ENCODE peak calls at places on chromosomes 6 and 20, in ten cellular contexts. One of them, this sample, is unnamed. For H3K36me3 and H3K27me3, the result is how much of the 10 kb centered on the place peaks cover.

GRCh38 chr6:14881399-14881798 is 364.5 kb upstream of the JARID2 start:
- DNase-seq in left ventricle myocardium inferior: no peak
- DNase-seq in HepG2: no peak
- DNase-seq in adrenal gland: no peak
- DNase-seq in uterus: no peak
- DNase-seq in ovary: no peak
- DNase-seq in suprapubic skin: no peak
- DNase-seq in BE2C: no peak
- DNase-seq in tibial artery: no peak
- DNase-seq in heart right ventricle: no peak
- DNase-seq in this sample: no peak

GRCh38 chr6:135159531-135159930 is 21.6 kb upstream of the MYB start:
- DNase-seq in uterus: no peak
- DNase-seq in HepG2: no peak
- DNase-seq in tibial artery: no peak
- DNase-seq in adrenal gland: peak
- DNase-seq in ovary: no peak
- DNase-seq in heart right ventricle: no peak
- DNase-seq in left ventricle myocardium inferior: no peak
- DNase-seq in BE2C: no peak
- DNase-seq in suprapubic skin: no peak
- DNase-seq in this sample: no peak

GRCh38 chr20:25508083-25508770 is 77.1 kb downstream of the NINL start:
- DNase-seq in adrenal gland: peak
- DNase-seq in suprapubic skin: no peak
- DNase-seq in HepG2: peak
- DNase-seq in heart right ventricle: no peak
- DNase-seq in ovary: peak
- DNase-seq in uterus: no peak
- DNase-seq in BE2C: no peak
- DNase-seq in tibial artery: no peak
- DNase-seq in left ventricle myocardium inferior: no peak
- DNase-seq in this sample: no peak

GRCh38 chr6:148342146-148343027 is at the start of gene SASH1:
- DNase-seq in BE2C: peak
- DNase-seq in ovary: peak
- DNase-seq in HepG2: peak
- DNase-seq in uterus: peak
- DNase-seq in adrenal gland: peak
- DNase-seq in heart right ventricle: peak
- DNase-seq in left ventricle myocardium inferior: peak
- DNase-seq in tibial artery: peak
- DNase-seq in suprapubic skin: peak
- DNase-seq in this sample: peak

GRCh38 chr6:123777554-123777953 is 26.1 kb upstream of the NKAIN2 start:
- DNase-seq in suprapubic skin: no peak
- DNase-seq in adrenal gland: no peak
- DNase-seq in BE2C: no peak
- DNase-seq in HepG2: no peak
- DNase-seq in tibial artery: no peak
- DNase-seq in ovary: no peak
- DNase-seq in heart right ventricle: no peak
- DNase-seq in left ventricle myocardium inferior: no peak
- DNase-seq in uterus: no peak
- DNase-seq in this sample: no peak

GRCh38 chr6:90406957-90407356 is 110.3 kb upstream of the BACH2 start:
- DNase-seq in suprapubic skin: no peak
- DNase-seq in adrenal gland: no peak
- DNase-seq in left ventricle myocardium inferior: no peak
- DNase-seq in ovary: no peak
- DNase-seq in BE2C: no peak
- DNase-seq in HepG2: no peak
- DNase-seq in tibial artery: no peak
- DNase-seq in heart right ventricle: no peak
- DNase-seq in uterus: no peak
- DNase-seq in this sample: no peak

GRCh38 chr6:21496749-21497148 is 96.8 kb upstream of the SOX4 start:
- DNase-seq in suprapubic skin: no peak
- DNase-seq in left ventricle myocardium inferior: no peak
- DNase-seq in BE2C: no peak
- DNase-seq in heart right ventricle: no peak
- DNase-seq in adrenal gland: no peak
- DNase-seq in ovary: no peak
- DNase-seq in tibial artery: no peak
- DNase-seq in HepG2: no peak
- DNase-seq in uterus: no peak
- DNase-seq in this sample: no peak

GRCh38 chr20:37897008-37897548 is 5.8 kb upstream of the VSTM2L start:
- DNase-seq in BE2C: peak
- DNase-seq in left ventricle myocardium inferior: peak
- DNase-seq in uterus: no peak
- DNase-seq in suprapubic skin: no peak
- DNase-seq in adrenal gland: no peak
- DNase-seq in tibial artery: no peak
- DNase-seq in ovary: no peak
- DNase-seq in heart right ventricle: peak
- DNase-seq in HepG2: no peak
- DNase-seq in this sample: peak

GRCh38 chr6:118080547-118080946 is 173.5 kb downstream of the SLC35F1 start:
- DNase-seq in tibial artery: no peak
- DNase-seq in heart right ventricle: no peak
- DNase-seq in uterus: no peak
- DNase-seq in suprapubic skin: no peak
- DNase-seq in HepG2: no peak
- DNase-seq in ovary: no peak
- DNase-seq in left ventricle myocardium inferior: no peak
- DNase-seq in BE2C: no peak
- DNase-seq in adrenal gland: no peak
- DNase-seq in this sample: peak
- TF ChIP-seq CTCF in tibial artery: no peak
- TF ChIP-seq CTCF in heart right ventricle: peak
- TF ChIP-seq CTCF in uterus: no peak
- TF ChIP-seq CTCF in suprapubic skin: no peak
- TF ChIP-seq CTCF in HepG2: no peak
- TF ChIP-seq CTCF in ovary: no peak
- TF ChIP-seq CTCF in left ventricle myocardium inferior: peak
- TF ChIP-seq CTCF in BE2C: peak
- TF ChIP-seq CTCF in adrenal gland: no peak
- TF ChIP-seq CTCF in this sample: no peak

GRCh38 chr20:41169791-41170351 is 32.5 kb downstream of the PLCG1 start:
- DNase-seq in tibial artery: peak
- DNase-seq in uterus: peak
- DNase-seq in BE2C: no peak
- DNase-seq in suprapubic skin: peak
- DNase-seq in adrenal gland: no peak
- DNase-seq in HepG2: no peak
- DNase-seq in ovary: peak
- DNase-seq in left ventricle myocardium inferior: no peak
- DNase-seq in heart right ventricle: no peak
- DNase-seq in this sample: no peak

GRCh38 chr20:41167481-41168253 is 30.3 kb downstream of the PLCG1 start:
- DNase-seq in tibial artery: no peak
- DNase-seq in left ventricle myocardium inferior: no peak
- DNase-seq in heart right ventricle: no peak
- DNase-seq in suprapubic skin: no peak
- DNase-seq in BE2C: no peak
- DNase-seq in ovary: peak
- DNase-seq in uterus: no peak
- DNase-seq in HepG2: no peak
- DNase-seq in adrenal gland: no peak
- DNase-seq in this sample: peak

GRCh38 chr20:41167118-41167470 is 29.8 kb downstream of the PLCG1 start:
- DNase-seq in heart right ventricle: no peak
- DNase-seq in HepG2: no peak
- DNase-seq in adrenal gland: no peak
- DNase-seq in BE2C: no peak
- DNase-seq in uterus: no peak
- DNase-seq in ovary: peak
- DNase-seq in tibial artery: no peak
- DNase-seq in suprapubic skin: no peak
- DNase-seq in left ventricle myocardium inferior: no peak
- DNase-seq in this sample: no peak

GRCh38 chr20:41169184-41169690 is 31.9 kb downstream of the PLCG1 start:
- DNase-seq in adrenal gland: no peak
- DNase-seq in uterus: peak
- DNase-seq in left ventricle myocardium inferior: no peak
- DNase-seq in heart right ventricle: no peak
- DNase-seq in HepG2: no peak
- DNase-seq in suprapubic skin: no peak
- DNase-seq in BE2C: peak
- DNase-seq in tibial artery: peak
- DNase-seq in ovary: no peak
- DNase-seq in this sample: no peak

DNA sequence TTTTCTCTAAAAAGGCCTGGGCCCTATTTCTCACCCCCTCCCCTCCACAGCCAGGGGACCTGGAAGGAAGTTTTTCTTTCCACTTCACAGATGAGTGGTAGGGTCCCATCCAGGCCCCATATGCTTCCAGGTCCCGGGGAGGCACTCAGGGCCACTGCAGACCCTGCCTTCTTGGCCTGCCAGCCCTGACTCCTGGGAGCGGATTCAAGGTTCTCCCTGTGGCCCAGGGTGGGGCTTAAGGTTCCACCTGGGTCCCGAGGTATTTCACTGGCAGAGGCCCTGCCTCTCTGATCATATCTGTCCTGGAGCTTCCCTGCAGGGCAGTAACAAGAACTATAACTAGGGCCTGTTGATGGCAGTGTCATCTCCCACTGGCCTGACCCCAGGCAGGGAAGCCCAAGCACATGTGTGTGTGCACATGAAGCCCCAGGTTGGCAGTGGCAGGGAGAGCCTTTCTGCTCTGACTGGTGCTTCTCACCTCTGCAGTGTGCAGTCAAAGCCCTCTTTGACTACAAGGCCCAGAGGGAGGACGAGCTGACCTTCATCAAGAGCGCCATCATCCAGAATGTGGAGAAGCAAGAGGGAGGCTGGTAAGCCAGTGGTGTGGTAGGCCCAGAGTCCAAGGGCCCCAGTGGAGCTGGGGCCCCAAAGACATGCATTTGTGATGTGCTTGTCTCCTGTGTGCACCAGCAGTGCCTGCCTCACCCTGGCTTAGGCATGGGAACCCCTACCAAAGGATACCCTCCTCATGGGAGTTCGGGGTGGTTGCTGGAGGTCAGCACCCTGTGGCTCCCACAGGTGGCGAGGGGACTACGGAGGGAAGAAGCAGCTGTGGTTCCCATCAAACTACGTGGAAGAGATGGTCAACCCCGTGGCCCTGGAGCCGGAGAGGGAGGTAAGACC is 31.2 kb downstream of the PLCG1 start:
- DNase-seq in adrenal gland: no peak
- DNase-seq in suprapubic skin: peak
- DNase-seq in heart right ventricle: no peak
- DNase-seq in uterus: peak
- DNase-seq in HepG2: no peak
- DNase-seq in ovary: peak
- DNase-seq in BE2C: peak
- DNase-seq in tibial artery: peak
- DNase-seq in left ventricle myocardium inferior: no peak
- DNase-seq in this sample: peak
- H3K36me3 ChIP-seq in adrenal gland: half or more
- H3K36me3 ChIP-seq in suprapubic skin: half or more
- H3K36me3 ChIP-seq in heart right ventricle: half or more
- H3K36me3 ChIP-seq in uterus: under half
- H3K36me3 ChIP-seq in HepG2: half or more
- H3K36me3 ChIP-seq in ovary: under half
- H3K36me3 ChIP-seq in BE2C: half or more
- H3K36me3 ChIP-seq in tibial artery: half or more
- H3K36me3 ChIP-seq in left ventricle myocardium inferior: half or more
- H3K36me3 ChIP-seq in this sample: under half

GRCh38 chr20:54027704-54028103 is 42.7 kb downstream of the BCAS1 start:
- DNase-seq in tibial artery: no peak
- DNase-seq in uterus: no peak
- DNase-seq in HepG2: no peak
- DNase-seq in ovary: no peak
- DNase-seq in BE2C: no peak
- DNase-seq in heart right ventricle: no peak
- DNase-seq in left ventricle myocardium inferior: no peak
- DNase-seq in suprapubic skin: no peak
- DNase-seq in adrenal gland: no peak
- DNase-seq in this sample: no peak
- H3K27me3 ChIP-seq in tibial artery: under half
- H3K27me3 ChIP-seq in uterus: under half
- H3K27me3 ChIP-seq in HepG2: under half
- H3K27me3 ChIP-seq in ovary: under half
- H3K27me3 ChIP-seq in BE2C: half or more
- H3K27me3 ChIP-seq in heart right ventricle: under half
- H3K27me3 ChIP-seq in left ventricle myocardium inferior: under half
- H3K27me3 ChIP-seq in suprapubic skin: under half
- H3K27me3 ChIP-seq in adrenal gland: under half
- H3K27me3 ChIP-seq in this sample: under half

GRCh38 chr6:27494103-27494502 is 21.2 kb upstream of the ZNF184 start:
- DNase-seq in uterus: no peak
- DNase-seq in BE2C: no peak
- DNase-seq in ovary: no peak
- DNase-seq in heart right ventricle: no peak
- DNase-seq in suprapubic skin: no peak
- DNase-seq in left ventricle myocardium inferior: no peak
- DNase-seq in tibial artery: no peak
- DNase-seq in adrenal gland: no peak
- DNase-seq in HepG2: no peak
- DNase-seq in this sample: no peak

GRCh38 chr6:27500177-27500576 is 27.3 kb upstream of the ZNF184 start:
- DNase-seq in left ventricle myocardium inferior: no peak
- DNase-seq in tibial artery: no peak
- DNase-seq in HepG2: no peak
- DNase-seq in adrenal gland: no peak
- DNase-seq in suprapubic skin: no peak
- DNase-seq in BE2C: no peak
- DNase-seq in uterus: no peak
- DNase-seq in ovary: no peak
- DNase-seq in heart right ventricle: no peak
- DNase-seq in this sample: no peak

GRCh38 chr6:27492776-27493175 is 19.9 kb upstream of the ZNF184 start:
- DNase-seq in ovary: no peak
- DNase-seq in suprapubic skin: no peak
- DNase-seq in HepG2: no peak
- DNase-seq in adrenal gland: no peak
- DNase-seq in tibial artery: no peak
- DNase-seq in BE2C: no peak
- DNase-seq in uterus: no peak
- DNase-seq in heart right ventricle: no peak
- DNase-seq in left ventricle myocardium inferior: no peak
- DNase-seq in this sample: no peak

GRCh38 chr6:27494987-27495385 is 22.1 kb upstream of the ZNF184 start:
- DNase-seq in HepG2: no peak
- DNase-seq in adrenal gland: no peak
- DNase-seq in uterus: no peak
- DNase-seq in ovary: no peak
- DNase-seq in left ventricle myocardium inferior: no peak
- DNase-seq in BE2C: no peak
- DNase-seq in suprapubic skin: no peak
- DNase-seq in tibial artery: no peak
- DNase-seq in heart right ventricle: no peak
- DNase-seq in this sample: no peak

DNA sequence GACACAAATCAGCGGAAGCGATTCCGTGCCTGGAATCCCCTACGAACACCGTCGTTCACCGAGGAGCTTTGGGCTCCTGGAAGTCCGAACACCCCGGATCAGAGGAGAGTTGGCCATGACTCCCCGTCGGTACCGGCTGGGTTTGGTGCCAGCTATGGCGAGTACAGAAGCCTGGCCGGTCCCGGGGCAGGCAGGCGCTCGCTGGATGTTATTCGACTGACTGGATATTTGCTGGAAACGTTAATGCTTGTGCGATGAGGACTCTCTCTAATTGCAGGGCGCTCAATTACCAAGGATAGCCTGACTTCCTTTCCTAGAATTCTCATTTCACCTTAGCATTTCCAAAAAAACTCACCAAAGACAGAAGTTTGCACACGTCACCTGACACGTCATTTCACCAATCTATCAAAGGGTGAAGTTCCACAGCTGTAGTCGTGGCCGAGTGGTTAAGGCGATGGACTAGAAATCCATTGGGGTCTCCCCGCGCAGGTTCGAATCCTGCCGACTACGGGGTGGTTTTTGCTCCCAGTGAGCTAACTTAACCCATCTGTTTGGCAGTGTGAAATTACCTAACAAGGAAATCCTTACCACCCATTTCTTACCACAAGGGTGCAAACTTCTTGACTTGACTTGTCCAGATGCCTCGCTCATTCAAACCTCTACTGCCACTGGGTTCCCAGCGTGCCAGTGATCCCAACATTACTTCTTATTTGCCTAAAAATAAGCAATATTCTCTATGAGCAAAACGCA is 22.7 kb upstream of the ZNF184 start:
- DNase-seq in suprapubic skin: no peak
- DNase-seq in tibial artery: peak
- DNase-seq in adrenal gland: no peak
- DNase-seq in ovary: peak
- DNase-seq in left ventricle myocardium inferior: peak
- DNase-seq in heart right ventricle: peak
- DNase-seq in uterus: peak
- DNase-seq in HepG2: peak
- DNase-seq in BE2C: peak
- DNase-seq in this sample: no peak
- TF ChIP-seq CTCF in suprapubic skin: no peak
- TF ChIP-seq CTCF in tibial artery: no peak
- TF ChIP-seq CTCF in adrenal gland: no peak
- TF ChIP-seq CTCF in ovary: no peak
- TF ChIP-seq CTCF in left ventricle myocardium inferior: no peak
- TF ChIP-seq CTCF in heart right ventricle: no peak
- TF ChIP-seq CTCF in uterus: no peak
- TF ChIP-seq CTCF in HepG2: peak
- TF ChIP-seq CTCF in BE2C: peak
- TF ChIP-seq CTCF in this sample: no peak

This sample was measured in Caco-2.